ENCODE peak calls at places on chromosomes 3 and 15, in seven cellular contexts. Q, T, E, D, X, C and B are unnamed samples.
A peak's percentile ranks its signal among the peaks of the same experiment; 100 is the strongest.

GRCh38 chr3:168581718-168582332 is 486.1 kb upstream of the GOLIM4 start:
- DNase-seq in Q (no peak), T (no peak), E (no peak), D (no peak), X (no peak), C (no peak), B (no peak)

GRCh38 chr3:38627956-38628355 is 21.5 kb downstream of the SCN5A start:
- DNase-seq in Q (no peak), T (peak; percentile 24), E (no peak), D (no peak), X (no peak), C (no peak), B (no peak)

GRCh38 chr3:138797508-138798038 is 37.2 kb downstream of the PIK3CB start:
- DNase-seq in Q (no peak), T (no peak), E (no peak), D (no peak), X (no peak), C (no peak), B (no peak)

GRCh38 chr3:17025594-17026139 is 140.9 kb downstream of the PLCL2 start:
- DNase-seq in Q (peak; percentile 64), T (no peak), E (no peak), D (no peak), X (no peak), C (no peak), B (no peak)

GRCh38 chr3:48119495-48120193 is 68.6 kb downstream of the CDC25A start:
- DNase-seq in Q (no peak), T (no peak), E (no peak), D (peak; percentile 44), X (peak; percentile 90), C (no peak), B (no peak)

GRCh38 chr15:45187894-45188830 is at the start of gene SHF:
- DNase-seq in Q (peak; percentile 91), T (peak; percentile 45), E (no peak), D (peak; percentile 44), X (no peak), C (no peak), B (peak; percentile 52)

GRCh38 chr3:12400795-12401194 is 83.5 kb upstream of the TSEN2 start:
- DNase-seq in Q (no peak), T (no peak), E (no peak), D (no peak), X (no peak), C (no peak), B (no peak)

GRCh38 chr3:129992781-129993180 is 18.3 kb downstream of the TRH start:
- DNase-seq in Q (no peak), T (no peak), E (no peak), D (no peak), X (no peak), C (no peak), B (no peak)

GRCh38 chr3:116815831-116816588 is 106.4 kb downstream of the TUSC7 start:
- DNase-seq in Q (no peak), T (no peak), E (no peak), D (peak; percentile 5), X (no peak), C (no peak), B (no peak)

GRCh38 chr3:48897401-48898376 is 993 bp downstream of the SLC25A20 start:
- DNase-seq in Q (no peak), T (no peak), E (no peak), D (peak; percentile 9), X (no peak), C (no peak), B (no peak)

GRCh38 chr3:32495609-32496008 is 7.0 kb downstream of the CMTM6 start:
- DNase-seq in Q (no peak), T (no peak), E (no peak), D (no peak), X (no peak), C (no peak), B (no peak)

GRCh38 chr15:46577767-46578166 is 942.9 kb downstream of the SQOR start:
- DNase-seq in Q (no peak), T (no peak), E (no peak), D (no peak), X (no peak), C (no peak), B (no peak)

GRCh38 chr3:129419476-129419875 is 9.0 kb downstream of the EFCAB12 start:
- DNase-seq in Q (no peak), T (no peak), E (no peak), D (no peak), X (no peak), C (no peak), B (no peak)

GRCh38 chr15:87827126-87827525 is 429.4 kb downstream of the NTRK3 start:
- DNase-seq in Q (no peak), T (no peak), E (no peak), D (no peak), X (no peak), C (no peak), B (no peak)

GRCh38 chr3:124019291-124019690 is 27.4 kb upstream of the ROPN1 start:
- DNase-seq in Q (no peak), T (no peak), E (no peak), D (no peak), X (no peak), C (no peak), B (no peak)

GRCh38 chr3:143146875-143147274 is 27.3 kb downstream of the CHST2 start:
- DNase-seq in Q (no peak), T (no peak), E (no peak), D (no peak), X (no peak), C (no peak), B (no peak)

GRCh38 chr3:187744169-187745151 is 808 bp downstream of the BCL6 start:
- DNase-seq in Q (peak; percentile 35), T (peak; percentile 29), E (peak; percentile 69), D (peak; percentile 68), X (peak; percentile 89), C (no peak), B (peak; percentile 41)

GRCh38 chr3:32930161-32930560 is 21.3 kb upstream of the CCR4 start:
- DNase-seq in Q (no peak), T (no peak), E (no peak), D (no peak), X (no peak), C (no peak), B (no peak)

GRCh38 chr3:65044401-65044800 is 356.6 kb upstream of the ADAMTS9 start:
- DNase-seq in Q (no peak), T (no peak), E (no peak), D (no peak), X (no peak), C (no peak), B (no peak)

GRCh38 chr3:183968846-183969245 is 48.8 kb downstream of the ABCC5 start:
- DNase-seq in Q (no peak), T (no peak), E (no peak), D (no peak), X (no peak), C (no peak), B (no peak)

GRCh38 chr3:11662392-11662990 is 18.8 kb upstream of the VGLL4 start:
- DNase-seq in Q (no peak), T (no peak), E (no peak), D (no peak), X (no peak), C (no peak), B (no peak)

GRCh38 chr15:57921371-57921770 is 144.1 kb downstream of the ALDH1A2 start:
- DNase-seq in Q (no peak), T (no peak), E (no peak), D (no peak), X (no peak), C (no peak), B (no peak)

GRCh38 chr3:89104499-89104898 is 2.9 kb upstream of the EPHA3 start:
- DNase-seq in Q (no peak), T (no peak), E (no peak), D (no peak), X (no peak), C (no peak), B (no peak)

GRCh38 chr3:112074616-112075497 is 11.3 kb upstream of the C3orf52 start:
- DNase-seq in Q (no peak), T (peak; percentile 53), E (peak; percentile 67), D (peak; percentile 61), X (no peak), C (peak; percentile 63), B (no peak)

GRCh38 chr15:80587816-80588456 is 107.2 kb upstream of the ABHD17C start:
- DNase-seq in Q (no peak), T (no peak), E (no peak), D (no peak), X (no peak), C (no peak), B (no peak)